ENCODE peak calls at places on chromosomes 1 and 21, in seven cellular contexts. L, G, K, S, Z, N and E are unnamed samples.

GRCh38 chr1:111593403-111594127 is 26.0 kb upstream of the RAP1A start:
- DNase-seq in N (peak; percentile 50), G (no peak), K (no peak), L (no peak), S (no peak), Z (no peak), E (no peak)

GRCh38 chr1:184412472-184412871 is 25.6 kb downstream of the C1orf21 start:
- DNase-seq in G (no peak), S (no peak), K (no peak), L (no peak), Z (no peak), N (no peak), E (no peak)

GRCh38 chr1:32336963-32337675 is 1.1 kb upstream of the MARCKSL1 start:
- DNase-seq in S (no peak), L (no peak), G (peak; percentile 44), K (peak; percentile 50), N (no peak), Z (no peak), E (no peak)

GRCh38 chr1:100793661-100794060 is 74.1 kb downstream of the VCAM1 start:
- DNase-seq in Z (no peak), L (no peak), G (no peak), N (no peak), S (no peak), K (no peak), E (no peak)

GRCh38 chr1:245997471-245998258 is 509.4 kb downstream of the SMYD3 start:
- DNase-seq in N (no peak), Z (no peak), L (no peak), S (peak; percentile 29), K (peak; percentile 88), G (no peak), E (no peak)

GRCh38 chr21:36113647-36114428 is 21.0 kb upstream of the CBR3 start:
- DNase-seq in S (peak; percentile 61), Z (no peak), N (no peak), L (peak; percentile 70), G (no peak), K (peak; percentile 85), E (no peak)

GRCh38 chr1:94884101-94884875 is 42.6 kb downstream of the CNN3 start:
- DNase-seq in L (peak; percentile 71), K (peak; percentile 34), S (no peak), N (peak; percentile 71), G (peak; percentile 65), Z (no peak), E (no peak)

GRCh38 chr1:203126151-203126865 is 1.2 kb upstream of the ADORA1 start:
- DNase-seq in Z (no peak), N (no peak), L (no peak), S (no peak), K (no peak), G (no peak), E (no peak)

GRCh38 chr1:43435146-43436145 is 18.3 kb downstream of the HYI start:
- DNase-seq in G (peak; percentile 60), L (no peak), K (no peak), N (no peak), Z (no peak), S (no peak), E (peak; percentile 82)

GRCh38 chr1:109783436-109783835 is 19.7 kb upstream of the EPS8L3 start:
- DNase-seq in N (no peak), L (no peak), G (no peak), Z (no peak), S (peak; percentile 90), K (peak; percentile 67), E (peak; percentile 62)

GRCh38 chr1:198892065-198892464 is 253.2 kb downstream of the PTPRC start:
- DNase-seq in G (no peak), S (no peak), Z (no peak), K (no peak), N (peak; percentile 9), L (no peak), E (no peak)

GRCh38 chr1:221099747-221100146 is 220.5 kb downstream of the HLX start:
- DNase-seq in K (no peak), G (no peak), N (no peak), L (no peak), Z (no peak), S (no peak), E (no peak)

GRCh38 chr1:236833593-236833992 is 38.5 kb downstream of the MTR start:
- DNase-seq in L (peak; percentile 58), G (no peak), N (no peak), K (no peak), S (no peak), Z (no peak), E (no peak)

GRCh38 chr1:15820478-15820877 is 13.0 kb upstream of the UQCRHL start:
- DNase-seq in N (no peak), Z (no peak), K (no peak), S (no peak), G (no peak), L (no peak), E (no peak)

GRCh38 chr1:90850925-90851710 is 134.0 kb upstream of the BARHL2 start:
- DNase-seq in G (peak; percentile 82), L (peak; percentile 50), Z (peak; percentile 57), N (peak; percentile 96), S (peak; percentile 69), K (peak; percentile 82), E (peak; percentile 88)

GRCh38 chr1:87961992-87962391 is 633.3 kb downstream of the LMO4 start:
- DNase-seq in S (no peak), G (no peak), N (no peak), L (no peak), Z (no peak), K (no peak), E (no peak)

GRCh38 chr1:66933887-66934700 is 9.3 kb downstream of the MIER1 start:
- DNase-seq in Z (no peak), N (no peak), L (no peak), S (peak; percentile 27), G (no peak), K (no peak), E (no peak)

GRCh38 chr1:114208106-114208505 is 54.4 kb upstream of the SYT6 start:
- DNase-seq in S (no peak), Z (no peak), K (no peak), N (no peak), G (no peak), L (no peak), E (no peak)

GRCh38 chr21:34156957-34157356 is 83.6 kb downstream of the MRPS6 start:
- DNase-seq in K (no peak), N (no peak), Z (no peak), S (no peak), L (no peak), G (peak; percentile 28), E (peak; percentile 12)

GRCh38 chr1:46682064-46682463 is 10.4 kb downstream of the TEX38 start:
- DNase-seq in S (no peak), L (no peak), N (no peak), G (no peak), Z (no peak), K (no peak), E (no peak)

GRCh38 chr1:184514447-184514846 is 127.6 kb downstream of the C1orf21 start:
- DNase-seq in K (no peak), L (no peak), N (no peak), S (no peak), G (no peak), Z (no peak), E (no peak)

GRCh38 chr1:30778156-30778978 is 20.8 kb upstream of the LAPTM5 start:
- DNase-seq in L (no peak), Z (no peak), S (peak; percentile 44), N (peak; percentile 84), K (peak; percentile 44), G (no peak), E (no peak)

GRCh38 chr1:183807549-183808168 is 2.7 kb downstream of the RGL1 start:
- DNase-seq in N (no peak), Z (no peak), S (no peak), L (no peak), G (no peak), K (no peak), E (peak; percentile 74)

GRCh38 chr1:62070384-62071011 is 124.2 kb upstream of the L1TD1 start:
- DNase-seq in L (no peak), N (peak; percentile 39), G (no peak), Z (no peak), K (no peak), S (no peak), E (no peak)

GRCh38 chr1:5311634-5312298 is 657.4 kb downstream of the AJAP1 start:
- DNase-seq in G (no peak), Z (no peak), S (no peak), L (no peak), N (peak; percentile 71), K (no peak), E (no peak)

GRCh38 chr1:231016234-231016633 is 23.8 kb downstream of the FAM89A start:
- DNase-seq in Z (no peak), K (no peak), G (no peak), L (no peak), N (no peak), S (no peak), E (no peak)

GRCh38 chr1:165575700-165576099 is 31.9 kb downstream of the LRRC52 start:
- DNase-seq in S (no peak), G (no peak), N (no peak), K (no peak), Z (no peak), L (no peak), E (no peak)

GRCh38 chr1:64664287-64664686 is 80.6 kb upstream of the RAVER2 start:
- DNase-seq in N (no peak), Z (no peak), G (no peak), K (no peak), L (no peak), S (no peak), E (no peak)
- H3K27ac ChIP-seq in N (no peak overlapping the region), Z (no peak overlapping the region), G (no peak overlapping the region), K (no peak overlapping the region), L (no peak overlapping the region), S (no peak overlapping the region), E (no peak overlapping the region)

DNA sequence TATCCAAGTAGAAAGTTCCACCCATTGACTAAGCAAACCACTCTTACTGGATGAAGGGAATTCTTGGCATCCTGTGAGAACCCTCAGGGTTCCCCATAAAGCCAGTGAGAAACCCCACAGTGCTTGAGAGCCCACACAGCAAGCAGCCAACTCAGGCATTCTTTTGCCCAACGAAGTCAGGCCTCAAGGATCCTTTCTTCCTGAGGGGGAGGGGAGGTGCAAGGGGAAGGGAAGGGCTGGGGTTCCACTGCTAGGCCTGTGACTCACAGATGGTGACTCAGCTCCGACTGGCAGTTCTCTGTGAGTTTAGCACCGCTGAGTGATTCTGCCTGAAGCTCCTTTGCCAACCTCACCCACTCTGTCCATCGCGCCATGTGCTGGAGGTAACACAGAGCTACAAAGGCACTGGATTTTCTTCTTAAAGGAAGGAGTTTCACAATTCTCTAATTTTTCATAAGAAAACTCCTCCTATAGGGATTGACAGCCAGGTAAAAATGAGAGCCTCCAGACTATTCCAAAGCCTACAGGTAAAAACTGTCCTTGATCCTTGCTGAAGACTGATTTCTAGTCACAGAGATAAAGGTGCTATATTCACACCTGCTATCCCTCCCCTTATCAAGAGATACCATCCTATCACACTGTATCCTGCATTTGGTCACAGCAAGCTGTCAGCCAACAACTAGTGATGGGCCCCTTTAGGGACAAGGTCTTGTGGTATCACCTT is 4.8 kb downstream of the ENO1 start:
- DNase-seq in K (peak; percentile 80), G (peak; percentile 58), S (peak; percentile 93), L (no peak), N (no peak), Z (peak; percentile 60), E (peak; percentile 90)
- TF ChIP-seq EP300 in K (no peak), G (no peak), S (no peak), L (no peak), N (peak; percentile 71), Z (peak; percentile 72), E (no peak)

GRCh38 chr21:45126983-45127382 is 52.6 kb downstream of the ADARB1 start:
- DNase-seq in G (no peak), L (no peak), S (no peak), N (no peak), K (no peak), Z (no peak), E (no peak)
- H3K27ac ChIP-seq in G (no peak overlapping the region), L (no peak overlapping the region), S (no peak overlapping the region), N (no peak overlapping the region), K (peak overlapping the region; percentile 85), Z (no peak overlapping the region), E (peak overlapping the region; percentile 46)

GRCh38 chr21:25994758-25995163 is 175.8 kb downstream of the APP start:
- DNase-seq in S (no peak), G (no peak), N (no peak), K (no peak), Z (no peak), L (no peak), E (no peak)
- TF ChIP-seq EP300 in S (no peak), G (no peak), N (no peak), K (no peak), Z (no peak), L (no peak), E (no peak)